ENCODE peak calls at places on chromosomes 6 and 20, in five cellular contexts. One of them, this sample, is unnamed.

GRCh38 chr6:55758156-55758942 is 117.0 kb downstream of the BMP5 start:
- DNase-seq in H9: no peak
- DNase-seq in HFF-Myc: peak; percentile 24
- DNase-seq in choroid plexus epithelial cell: peak; percentile 91
- DNase-seq in WERI-Rb-1: no peak
- DNase-seq in this sample: no peak

GRCh38 chr20:44083220-44083933 is 103.6 kb downstream of the JPH2 start:
- DNase-seq in H9: no peak
- DNase-seq in HFF-Myc: peak; percentile 41
- DNase-seq in choroid plexus epithelial cell: peak; percentile 35
- DNase-seq in WERI-Rb-1: no peak
- DNase-seq in this sample: no peak

GRCh38 chr20:32563311-32564272 is 21.5 kb downstream of the NOL4L start:
- DNase-seq in H9: no peak
- DNase-seq in HFF-Myc: no peak
- DNase-seq in choroid plexus epithelial cell: no peak
- DNase-seq in WERI-Rb-1: no peak
- DNase-seq in this sample: peak; percentile 47

GRCh38 chr6:43129434-43130194 is 41.5 kb upstream of the SRF start:
- DNase-seq in H9: no peak
- DNase-seq in HFF-Myc: no peak
- DNase-seq in choroid plexus epithelial cell: peak; percentile 61
- DNase-seq in WERI-Rb-1: peak; percentile 66
- DNase-seq in this sample: peak; percentile 63

GRCh38 chr20:35010405-35011192 is 54.9 kb downstream of the MYH7B start:
- DNase-seq in H9: peak; percentile 20
- DNase-seq in HFF-Myc: no peak
- DNase-seq in choroid plexus epithelial cell: no peak
- DNase-seq in WERI-Rb-1: no peak
- DNase-seq in this sample: no peak

GRCh38 chr20:35462351-35462750 is 7.0 kb downstream of the CEP250 start:
- DNase-seq in H9: no peak
- DNase-seq in HFF-Myc: no peak
- DNase-seq in choroid plexus epithelial cell: no peak
- DNase-seq in WERI-Rb-1: no peak
- DNase-seq in this sample: peak; percentile 64

GRCh38 chr6:84191802-84192201 is 35.6 kb downstream of the CEP162 start:
- DNase-seq in H9: no peak
- DNase-seq in HFF-Myc: no peak
- DNase-seq in choroid plexus epithelial cell: no peak
- DNase-seq in WERI-Rb-1: no peak
- DNase-seq in this sample: no peak

GRCh38 chr6:47420394-47421371 is 56.9 kb upstream of the CD2AP start:
- DNase-seq in H9: no peak
- DNase-seq in HFF-Myc: no peak
- DNase-seq in choroid plexus epithelial cell: peak; percentile 49
- DNase-seq in WERI-Rb-1: no peak
- DNase-seq in this sample: no peak

GRCh38 chr20:39533858-39534257 is 571.7 kb downstream of the DHX35 start:
- DNase-seq in H9: no peak
- DNase-seq in HFF-Myc: no peak
- DNase-seq in choroid plexus epithelial cell: no peak
- DNase-seq in WERI-Rb-1: no peak
- DNase-seq in this sample: no peak

GRCh38 chr6:170296746-170297576 is 6.1 kb upstream of the DLL1 start:
- DNase-seq in H9: no peak
- DNase-seq in HFF-Myc: no peak
- DNase-seq in choroid plexus epithelial cell: no peak
- DNase-seq in WERI-Rb-1: no peak
- DNase-seq in this sample: peak; percentile 72

GRCh38 chr20:37179671-37180524 is 550 bp upstream of the MROH8 start:
- DNase-seq in H9: no peak
- DNase-seq in HFF-Myc: no peak
- DNase-seq in choroid plexus epithelial cell: peak; percentile 48
- DNase-seq in WERI-Rb-1: no peak
- DNase-seq in this sample: no peak

GRCh38 chr20:48656661-48657211 is 171.1 kb downstream of the PREX1 start:
- DNase-seq in H9: peak; percentile 77
- DNase-seq in HFF-Myc: no peak
- DNase-seq in choroid plexus epithelial cell: no peak
- DNase-seq in WERI-Rb-1: no peak
- DNase-seq in this sample: peak; percentile 73

GRCh38 chr6:101296184-101296583 is 97.3 kb upstream of the GRIK2 start:
- DNase-seq in H9: no peak
- DNase-seq in HFF-Myc: peak; percentile 85
- DNase-seq in choroid plexus epithelial cell: peak; percentile 8
- DNase-seq in WERI-Rb-1: no peak
- DNase-seq in this sample: peak; percentile 31

GRCh38 chr20:46334423-46334978 is 26.2 kb upstream of the CDH22 start:
- DNase-seq in H9: no peak
- DNase-seq in HFF-Myc: no peak
- DNase-seq in choroid plexus epithelial cell: no peak
- DNase-seq in WERI-Rb-1: no peak
- DNase-seq in this sample: no peak

GRCh38 chr20:51860015-51860882 is 57.9 kb upstream of the SALL4 start:
- DNase-seq in H9: no peak
- DNase-seq in HFF-Myc: peak; percentile 22
- DNase-seq in choroid plexus epithelial cell: peak; percentile 25
- DNase-seq in WERI-Rb-1: no peak
- DNase-seq in this sample: no peak

GRCh38 chr6:48423640-48424365 is 312.8 kb upstream of the PTCHD4 start:
- DNase-seq in H9: no peak
- DNase-seq in HFF-Myc: no peak
- DNase-seq in choroid plexus epithelial cell: peak; percentile 68
- DNase-seq in WERI-Rb-1: no peak
- DNase-seq in this sample: no peak

GRCh38 chr20:37992802-37993538 is 40.3 kb downstream of the TTI1 start:
- DNase-seq in H9: no peak
- DNase-seq in HFF-Myc: peak; percentile 80
- DNase-seq in choroid plexus epithelial cell: peak; percentile 97
- DNase-seq in WERI-Rb-1: peak; percentile 55
- DNase-seq in this sample: no peak

GRCh38 chr6:136424450-136424849 is 125.8 kb downstream of the MAP7 start:
- DNase-seq in H9: no peak
- DNase-seq in HFF-Myc: no peak
- DNase-seq in choroid plexus epithelial cell: no peak
- DNase-seq in WERI-Rb-1: no peak
- DNase-seq in this sample: no peak

GRCh38 chr6:53447869-53448268 is 97.0 kb downstream of the GCLC start:
- DNase-seq in H9: no peak
- DNase-seq in HFF-Myc: no peak
- DNase-seq in choroid plexus epithelial cell: no peak
- DNase-seq in WERI-Rb-1: no peak
- DNase-seq in this sample: no peak

GRCh38 chr6:11381801-11382513 is 149.5 kb upstream of the NEDD9 start:
- DNase-seq in H9: no peak
- DNase-seq in HFF-Myc: no peak
- DNase-seq in choroid plexus epithelial cell: no peak
- DNase-seq in WERI-Rb-1: no peak
- DNase-seq in this sample: no peak

GRCh38 chr20:334578-334977 is 9.2 kb downstream of the SOX12 start:
- DNase-seq in H9: no peak
- DNase-seq in HFF-Myc: no peak
- DNase-seq in choroid plexus epithelial cell: no peak
- DNase-seq in WERI-Rb-1: no peak
- DNase-seq in this sample: no peak

GRCh38 chr6:154511735-154512097 is 1.2 kb upstream of the CNKSR3 start:
- DNase-seq in H9: no peak
- DNase-seq in HFF-Myc: no peak
- DNase-seq in choroid plexus epithelial cell: no peak
- DNase-seq in WERI-Rb-1: no peak
- DNase-seq in this sample: no peak

GRCh38 chr6:25387483-25387882 is 108.3 kb downstream of the CARMIL1 start:
- DNase-seq in H9: no peak
- DNase-seq in HFF-Myc: no peak
- DNase-seq in choroid plexus epithelial cell: no peak
- DNase-seq in WERI-Rb-1: no peak
- DNase-seq in this sample: no peak

GRCh38 chr20:62714006-62714405 is 5.4 kb downstream of the NTSR1 start:
- DNase-seq in H9: no peak
- DNase-seq in HFF-Myc: no peak
- DNase-seq in choroid plexus epithelial cell: no peak
- DNase-seq in WERI-Rb-1: no peak
- DNase-seq in this sample: no peak

GRCh38 chr6:17986656-17987575 is 519 bp downstream of the KIF13A start:
- DNase-seq in H9: peak; percentile 67
- DNase-seq in HFF-Myc: no peak
- DNase-seq in choroid plexus epithelial cell: peak; percentile 52
- DNase-seq in WERI-Rb-1: peak; percentile 61
- DNase-seq in this sample: peak; percentile 54

GRCh38 chr6:42165016-42165415 is 8.1 kb upstream of the GUCA1A start:
- DNase-seq in H9: no peak
- DNase-seq in HFF-Myc: no peak
- DNase-seq in choroid plexus epithelial cell: no peak
- DNase-seq in WERI-Rb-1: peak; percentile 52
- DNase-seq in this sample: no peak

GRCh38 chr6:35299674-35300073 is 2.1 kb downstream of the DEF6 start:
- DNase-seq in H9: no peak
- DNase-seq in HFF-Myc: no peak
- DNase-seq in choroid plexus epithelial cell: no peak
- DNase-seq in WERI-Rb-1: no peak
- DNase-seq in this sample: no peak

GRCh38 chr6:142845143-142845571 is 99.8 kb downstream of the HIVEP2 start:
- DNase-seq in H9: no peak
- DNase-seq in HFF-Myc: no peak
- DNase-seq in choroid plexus epithelial cell: no peak
- DNase-seq in WERI-Rb-1: no peak
- DNase-seq in this sample: no peak

GRCh38 chr6:111600588-111601440 is 4.9 kb downstream of the TRAF3IP2 start:
- DNase-seq in H9: no peak
- DNase-seq in HFF-Myc: no peak
- DNase-seq in choroid plexus epithelial cell: no peak
- DNase-seq in WERI-Rb-1: no peak
- DNase-seq in this sample: no peak

GRCh38 chr6:16925461-16925860 is 164.2 kb upstream of the ATXN1 start:
- DNase-seq in H9: no peak
- DNase-seq in HFF-Myc: no peak
- DNase-seq in choroid plexus epithelial cell: peak; percentile 26
- DNase-seq in WERI-Rb-1: no peak
- DNase-seq in this sample: no peak

GRCh38 chr6:149043476-149044130 is 273.9 kb upstream of the TAB2 start:
- DNase-seq in H9: peak; percentile 74
- DNase-seq in HFF-Myc: no peak
- DNase-seq in choroid plexus epithelial cell: peak; percentile 40
- DNase-seq in WERI-Rb-1: peak; percentile 70
- DNase-seq in this sample: peak; percentile 64
- TF ChIP-seq CTCF in H9: peak; percentile 65
- TF ChIP-seq CTCF in HFF-Myc: peak; percentile 53
- TF ChIP-seq CTCF in choroid plexus epithelial cell: peak; percentile 63
- TF ChIP-seq CTCF in WERI-Rb-1: peak; percentile 59
- TF ChIP-seq CTCF in this sample: peak; percentile 58

GRCh38 chr20:16701296-16701695 is 28.5 kb upstream of the SNRPB2 start:
- DNase-seq in H9: peak; percentile 34
- DNase-seq in HFF-Myc: no peak
- DNase-seq in choroid plexus epithelial cell: peak; percentile 18
- DNase-seq in WERI-Rb-1: peak; percentile 48
- DNase-seq in this sample: no peak

GRCh38 chr20:16694176-16694575 is 35.6 kb upstream of the SNRPB2 start:
- DNase-seq in H9: no peak
- DNase-seq in HFF-Myc: no peak
- DNase-seq in choroid plexus epithelial cell: no peak
- DNase-seq in WERI-Rb-1: no peak
- DNase-seq in this sample: no peak

GRCh38 chr20:16695633-16696032 is 34.2 kb upstream of the SNRPB2 start:
- DNase-seq in H9: no peak
- DNase-seq in HFF-Myc: no peak
- DNase-seq in choroid plexus epithelial cell: no peak
- DNase-seq in WERI-Rb-1: no peak
- DNase-seq in this sample: no peak

GRCh38 chr20:16703570-16703969 is 26.3 kb upstream of the SNRPB2 start:
- DNase-seq in H9: no peak
- DNase-seq in HFF-Myc: no peak
- DNase-seq in choroid plexus epithelial cell: no peak
- DNase-seq in WERI-Rb-1: no peak
- DNase-seq in this sample: no peak

DNA sequence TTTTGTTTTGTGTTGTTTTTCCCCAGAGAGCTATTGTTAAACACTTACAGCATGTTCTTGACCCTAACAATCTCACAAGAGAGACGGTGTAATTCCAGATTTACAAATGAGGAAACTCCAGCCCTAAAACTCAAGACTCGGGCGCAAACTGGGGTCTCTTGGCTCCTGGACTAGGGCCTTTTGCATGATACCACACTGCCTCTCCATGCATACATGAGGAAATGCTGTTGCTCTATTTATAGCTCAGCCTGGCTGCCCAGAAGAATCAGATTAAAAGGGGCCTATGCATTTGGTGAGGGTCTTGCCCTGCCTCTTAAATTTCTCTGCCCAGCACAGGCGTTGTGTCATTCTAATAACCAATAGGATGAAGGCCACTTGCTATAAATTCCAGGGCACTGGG is 30.5 kb upstream of the SNRPB2 start:
- DNase-seq in H9: no peak
- DNase-seq in HFF-Myc: no peak
- DNase-seq in choroid plexus epithelial cell: peak; percentile 1
- DNase-seq in WERI-Rb-1: peak; percentile 40
- DNase-seq in this sample: peak; percentile 17
- TF ChIP-seq CTCF in H9: peak; percentile 23
- TF ChIP-seq CTCF in HFF-Myc: no peak
- TF ChIP-seq CTCF in choroid plexus epithelial cell: no peak
- TF ChIP-seq CTCF in WERI-Rb-1: peak; percentile 66
- TF ChIP-seq CTCF in this sample: no peak

GRCh38 chr20:59154317-59155013 is 9.2 kb upstream of the ZNF831 start:
- DNase-seq in H9: no peak
- DNase-seq in HFF-Myc: no peak
- DNase-seq in choroid plexus epithelial cell: no peak
- DNase-seq in WERI-Rb-1: no peak
- DNase-seq in this sample: no peak

GRCh38 chr20:59153832-59154231 is 9.8 kb upstream of the ZNF831 start:
- DNase-seq in H9: no peak
- DNase-seq in HFF-Myc: no peak
- DNase-seq in choroid plexus epithelial cell: no peak
- DNase-seq in WERI-Rb-1: no peak
- DNase-seq in this sample: no peak

GRCh38 chr20:59151820-59152219 is 11.8 kb upstream of the ZNF831 start:
- DNase-seq in H9: no peak
- DNase-seq in HFF-Myc: no peak
- DNase-seq in choroid plexus epithelial cell: no peak
- DNase-seq in WERI-Rb-1: no peak
- DNase-seq in this sample: no peak

GRCh38 chr20:59152559-59153354 is 10.9 kb upstream of the ZNF831 start:
- DNase-seq in H9: no peak
- DNase-seq in HFF-Myc: no peak
- DNase-seq in choroid plexus epithelial cell: no peak
- DNase-seq in WERI-Rb-1: no peak
- DNase-seq in this sample: peak; percentile 19

GRCh38 chr20:59153355-59153681 is 10.3 kb upstream of the ZNF831 start:
- DNase-seq in H9: no peak
- DNase-seq in HFF-Myc: no peak
- DNase-seq in choroid plexus epithelial cell: no peak
- DNase-seq in WERI-Rb-1: no peak
- DNase-seq in this sample: no peak
- TF ChIP-seq CTCF in H9: no peak
- TF ChIP-seq CTCF in HFF-Myc: no peak
- TF ChIP-seq CTCF in choroid plexus epithelial cell: no peak
- TF ChIP-seq CTCF in WERI-Rb-1: no peak
- TF ChIP-seq CTCF in this sample: no peak

GRCh38 chr6:160367798-160368547 is 19.8 kb downstream of the SLC22A3 start:
- DNase-seq in H9: no peak
- DNase-seq in HFF-Myc: no peak
- DNase-seq in choroid plexus epithelial cell: no peak
- DNase-seq in WERI-Rb-1: no peak
- DNase-seq in this sample: no peak
- TF ChIP-seq CTCF in H9: peak; percentile 42
- TF ChIP-seq CTCF in HFF-Myc: no peak
- TF ChIP-seq CTCF in choroid plexus epithelial cell: no peak
- TF ChIP-seq CTCF in WERI-Rb-1: no peak
- TF ChIP-seq CTCF in this sample: no peak

GRCh38 chr6:65776332-65776731 is 69.3 kb upstream of the EYS start:
- DNase-seq in H9: peak; percentile 38
- DNase-seq in HFF-Myc: no peak
- DNase-seq in choroid plexus epithelial cell: peak; percentile 13
- DNase-seq in WERI-Rb-1: peak; percentile 49
- DNase-seq in this sample: no peak
- TF ChIP-seq CTCF in H9: peak; percentile 60
- TF ChIP-seq CTCF in HFF-Myc: no peak
- TF ChIP-seq CTCF in choroid plexus epithelial cell: no peak
- TF ChIP-seq CTCF in WERI-Rb-1: peak; percentile 47
- TF ChIP-seq CTCF in this sample: no peak